ENCODE peak calls at places on chromosomes 11 and 22, in four cellular contexts. One of them, this sample, is unnamed. For H3K4me1, the result is how much of the 10 kb centered on the place peaks cover.

GRCh38 chr22:29479417-29480261 is at the start of gene NEFH:
- DNase-seq in tibial nerve: no peak
- DNase-seq in ovary: peak
- DNase-seq in OCI-LY7: no peak
- DNase-seq in this sample: no peak

GRCh38 chr11:121590772-121591404 is 138.1 kb upstream of the SORL1-AS1 start:
- DNase-seq in tibial nerve: no peak
- DNase-seq in ovary: no peak
- DNase-seq in OCI-LY7: peak
- DNase-seq in this sample: no peak

GRCh38 chr11:33829430-33830141 is 55.3 kb upstream of the FBXO3 start:
- DNase-seq in tibial nerve: peak
- DNase-seq in ovary: peak
- DNase-seq in OCI-LY7: peak
- DNase-seq in this sample: peak

GRCh38 chr11:876550-876949 is 33.9 kb downstream of the TSPAN4 start:
- DNase-seq in tibial nerve: no peak
- DNase-seq in ovary: peak
- DNase-seq in OCI-LY7: no peak
- DNase-seq in this sample: peak

GRCh38 chr22:45262931-45263789 is 21.6 kb upstream of the UPK3A start:
- DNase-seq in tibial nerve: no peak
- DNase-seq in ovary: no peak
- DNase-seq in OCI-LY7: peak
- DNase-seq in this sample: peak

GRCh38 chr22:21563912-21564311 is 3.6 kb upstream of the UBE2L3 start:
- DNase-seq in tibial nerve: no peak
- DNase-seq in ovary: no peak
- DNase-seq in OCI-LY7: no peak
- DNase-seq in this sample: no peak

GRCh38 chr11:34558211-34558610 is 44.6 kb upstream of the ELF5 start:
- DNase-seq in tibial nerve: no peak
- DNase-seq in ovary: no peak
- DNase-seq in OCI-LY7: no peak
- DNase-seq in this sample: no peak

GRCh38 chr22:48218889-48219420 is 1456.5 kb downstream of the TBC1D22A start:
- DNase-seq in tibial nerve: no peak
- DNase-seq in ovary: no peak
- DNase-seq in OCI-LY7: no peak
- DNase-seq in this sample: no peak

GRCh38 chr22:31082606-31083376 is 1.7 kb downstream of the SMTN start:
- DNase-seq in tibial nerve: no peak
- DNase-seq in ovary: peak
- DNase-seq in OCI-LY7: peak
- DNase-seq in this sample: peak

GRCh38 chr22:48595511-48595905 is 1232.2 kb downstream of the BRD1 start:
- DNase-seq in tibial nerve: no peak
- DNase-seq in ovary: no peak
- DNase-seq in OCI-LY7: no peak
- DNase-seq in this sample: no peak

GRCh38 chr11:45078236-45079074 is 68.0 kb upstream of the PRDM11 start:
- DNase-seq in tibial nerve: no peak
- DNase-seq in ovary: no peak
- DNase-seq in OCI-LY7: no peak
- DNase-seq in this sample: no peak

GRCh38 chr22:49460662-49461371 is 366.9 kb downstream of the BRD1 start:
- DNase-seq in tibial nerve: no peak
- DNase-seq in ovary: no peak
- DNase-seq in OCI-LY7: no peak
- DNase-seq in this sample: no peak

GRCh38 chr11:26651916-26652315 is 69.9 kb downstream of the SLC5A12 start:
- DNase-seq in tibial nerve: no peak
- DNase-seq in ovary: no peak
- DNase-seq in OCI-LY7: no peak
- DNase-seq in this sample: no peak

GRCh38 chr11:83272627-83273026 is 13.5 kb downstream of the CCDC90B start:
- DNase-seq in tibial nerve: no peak
- DNase-seq in ovary: no peak
- DNase-seq in OCI-LY7: no peak
- DNase-seq in this sample: no peak

GRCh38 chr11:47881145-47881544 is 33.0 kb upstream of the NUP160 start:
- DNase-seq in tibial nerve: no peak
- DNase-seq in ovary: no peak
- DNase-seq in OCI-LY7: no peak
- DNase-seq in this sample: peak

GRCh38 chr11:117823294-117823940 is 1.1 kb downstream of the FXYD2 start:
- DNase-seq in tibial nerve: no peak
- DNase-seq in ovary: no peak
- DNase-seq in OCI-LY7: peak
- DNase-seq in this sample: no peak

GRCh38 chr22:36081023-36081431 is 52.4 kb upstream of the RBFOX2 start:
- DNase-seq in tibial nerve: no peak
- DNase-seq in ovary: no peak
- DNase-seq in OCI-LY7: no peak
- DNase-seq in this sample: no peak

GRCh38 chr22:28799125-28799833 is 1.1 kb downstream of the XBP1 start:
- DNase-seq in tibial nerve: peak
- DNase-seq in ovary: peak
- DNase-seq in OCI-LY7: peak
- DNase-seq in this sample: no peak

GRCh38 chr22:36136475-36136874 is 24.1 kb downstream of the APOL3 start:
- DNase-seq in tibial nerve: no peak
- DNase-seq in ovary: no peak
- DNase-seq in OCI-LY7: no peak
- DNase-seq in this sample: no peak

GRCh38 chr22:28829358-28830181 is 29.2 kb upstream of the XBP1 start:
- DNase-seq in tibial nerve: peak
- DNase-seq in ovary: peak
- DNase-seq in OCI-LY7: peak
- DNase-seq in this sample: peak

GRCh38 chr11:107550304-107550703 is 15.2 kb downstream of the ALKBH8 start:
- DNase-seq in tibial nerve: no peak
- DNase-seq in ovary: no peak
- DNase-seq in OCI-LY7: no peak
- DNase-seq in this sample: no peak

GRCh38 chr11:107549954-107550285 is 15.6 kb downstream of the ALKBH8 start:
- DNase-seq in tibial nerve: no peak
- DNase-seq in ovary: no peak
- DNase-seq in OCI-LY7: no peak
- DNase-seq in this sample: no peak

GRCh38 chr11:107549253-107549953 is 16.1 kb downstream of the ALKBH8 start:
- DNase-seq in tibial nerve: no peak
- DNase-seq in ovary: no peak
- DNase-seq in OCI-LY7: peak
- DNase-seq in this sample: no peak

GRCh38 chr11:107545101-107545514 is 20.4 kb downstream of the ALKBH8 start:
- DNase-seq in tibial nerve: no peak
- DNase-seq in ovary: no peak
- DNase-seq in OCI-LY7: no peak
- DNase-seq in this sample: no peak
- TF ChIP-seq CTCF in tibial nerve: no peak
- TF ChIP-seq CTCF in ovary: no peak
- TF ChIP-seq CTCF in OCI-LY7: no peak
- TF ChIP-seq CTCF in this sample: no peak

GRCh38 chr22:37996079-37996478 is 11.7 kb upstream of the SOX10 start:
- DNase-seq in tibial nerve: no peak
- DNase-seq in ovary: no peak
- DNase-seq in OCI-LY7: peak
- DNase-seq in this sample: no peak
- H3K4me3 ChIP-seq in tibial nerve: no peak
- H3K4me3 ChIP-seq in ovary: no peak
- H3K4me3 ChIP-seq in OCI-LY7: no peak
- H3K4me3 ChIP-seq in this sample: no peak

DNA sequence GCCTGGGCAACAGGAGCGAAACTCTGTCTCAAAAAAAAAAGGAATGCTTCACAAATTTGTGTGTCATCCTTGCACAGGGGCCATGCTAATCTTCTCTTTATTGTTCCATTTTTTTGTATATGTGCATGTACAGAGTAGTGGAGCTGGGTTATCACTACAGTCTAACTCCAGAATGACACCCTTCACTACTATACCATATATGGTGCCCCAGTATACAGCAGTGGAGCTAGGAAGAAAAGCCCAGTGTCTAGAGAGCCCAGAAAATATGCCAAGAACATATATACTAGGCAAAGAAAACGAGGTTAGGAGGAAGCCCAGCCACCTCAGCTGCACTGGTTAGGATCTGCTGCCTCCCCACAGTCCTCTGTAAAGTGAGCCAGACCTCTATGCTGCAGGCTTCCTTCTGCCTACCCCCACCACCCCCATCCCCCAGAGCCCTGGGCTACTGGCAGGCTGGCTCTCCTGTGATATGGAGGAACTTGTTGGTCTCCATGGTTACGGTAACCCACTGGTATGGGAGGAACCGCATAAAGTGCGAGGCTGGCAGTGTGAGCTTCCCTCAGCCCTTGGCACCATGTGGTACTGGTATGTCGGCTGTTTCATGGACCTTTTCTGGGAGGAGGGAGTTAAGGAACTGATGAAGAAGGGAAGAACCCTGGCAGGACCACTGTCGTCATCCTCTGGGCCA is 34.3 kb downstream of the RCOR2 start:
- DNase-seq in tibial nerve: no peak
- DNase-seq in ovary: no peak
- DNase-seq in OCI-LY7: no peak
- DNase-seq in this sample: peak
- H3K4me1 ChIP-seq in tibial nerve: under half
- H3K4me1 ChIP-seq in ovary: under half
- H3K4me1 ChIP-seq in OCI-LY7: under half
- H3K4me1 ChIP-seq in this sample: half or more

DNA sequence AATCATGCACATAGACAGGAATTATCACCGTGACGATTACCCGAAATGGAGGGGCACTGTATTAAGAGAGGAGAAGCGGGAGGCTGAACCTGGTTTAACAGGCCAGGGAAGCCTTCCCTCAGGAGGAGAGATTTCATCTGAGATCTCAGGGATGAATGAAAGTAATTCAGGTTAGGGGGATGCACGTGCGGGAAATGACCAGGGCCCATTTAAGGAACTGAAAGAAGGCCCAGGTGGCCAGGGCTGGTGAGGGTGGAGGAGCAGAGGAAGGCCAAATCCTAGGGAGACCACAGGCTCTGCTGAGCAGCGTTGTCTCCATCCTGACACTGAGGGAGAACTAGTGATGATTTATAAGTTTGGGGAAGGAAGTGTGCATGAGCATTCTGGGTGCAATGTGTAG is 16.3 kb upstream of the OPCML start:
- DNase-seq in tibial nerve: no peak
- DNase-seq in ovary: no peak
- DNase-seq in OCI-LY7: no peak
- DNase-seq in this sample: no peak
- TF ChIP-seq CTCF in tibial nerve: no peak
- TF ChIP-seq CTCF in ovary: no peak
- TF ChIP-seq CTCF in OCI-LY7: no peak
- TF ChIP-seq CTCF in this sample: no peak

GRCh38 chr22:38203090-38203810 is 1.5 kb downstream of the MAFF start:
- DNase-seq in tibial nerve: no peak
- DNase-seq in ovary: peak
- DNase-seq in OCI-LY7: peak
- DNase-seq in this sample: no peak

GRCh38 chr22:38199826-38200559 is 1.8 kb upstream of the MAFF start:
- DNase-seq in tibial nerve: no peak
- DNase-seq in ovary: no peak
- DNase-seq in OCI-LY7: no peak
- DNase-seq in this sample: no peak

GRCh38 chr22:38202437-38203089 is 769 bp downstream of the MAFF start:
- DNase-seq in tibial nerve: peak
- DNase-seq in ovary: peak
- DNase-seq in OCI-LY7: peak
- DNase-seq in this sample: peak

GRCh38 chr22:38201718-38202436 is at the start of gene MAFF:
- DNase-seq in tibial nerve: peak
- DNase-seq in ovary: peak
- DNase-seq in OCI-LY7: peak
- DNase-seq in this sample: peak

GRCh38 chr22:38201371-38201717 is 450 bp upstream of the MAFF start:
- DNase-seq in tibial nerve: no peak
- DNase-seq in ovary: no peak
- DNase-seq in OCI-LY7: no peak
- DNase-seq in this sample: no peak
- H3K4me3 ChIP-seq in tibial nerve: peak
- H3K4me3 ChIP-seq in ovary: peak
- H3K4me3 ChIP-seq in OCI-LY7: peak
- H3K4me3 ChIP-seq in this sample: peak

This sample was measured in left ventricle myocardium inferior.